ENCODE peak calls at places on chromosomes 16 and 17, in ten cellular contexts. One of them, this sample, is unnamed.

GRCh38 chr16:61926766-61927165 is 109.5 kb downstream of the CDH8 start:
- DNase-seq in fibroblast of pulmonary artery: peak; percentile 1
- DNase-seq in spleen: no peak
- DNase-seq in transverse colon: no peak
- DNase-seq in brain microvascular endothelial cell: peak; percentile 65
- DNase-seq in IMR-90: no peak
- DNase-seq in heart right ventricle: no peak
- DNase-seq in cardiac muscle cell: no peak
- DNase-seq in MM.1S: no peak
- DNase-seq in thoracic aorta: no peak
- DNase-seq in this sample: no peak

GRCh38 chr17:43791589-43791988 is 11.4 kb downstream of the CFAP97D1 start:
- DNase-seq in fibroblast of pulmonary artery: peak; percentile 58
- DNase-seq in spleen: no peak
- DNase-seq in transverse colon: no peak
- DNase-seq in brain microvascular endothelial cell: peak; percentile 31
- DNase-seq in IMR-90: peak; percentile 49
- DNase-seq in heart right ventricle: no peak
- DNase-seq in cardiac muscle cell: peak; percentile 56
- DNase-seq in MM.1S: no peak
- DNase-seq in thoracic aorta: no peak
- DNase-seq in this sample: no peak

GRCh38 chr17:76867578-76868175 is 527 bp upstream of the MGAT5B start:
- DNase-seq in fibroblast of pulmonary artery: peak; percentile 53
- DNase-seq in spleen: no peak
- DNase-seq in transverse colon: no peak
- DNase-seq in brain microvascular endothelial cell: peak; percentile 49
- DNase-seq in IMR-90: peak; percentile 60
- DNase-seq in heart right ventricle: no peak
- DNase-seq in cardiac muscle cell: no peak
- DNase-seq in MM.1S: no peak
- DNase-seq in thoracic aorta: no peak
- DNase-seq in this sample: no peak

GRCh38 chr17:83064732-83065659 is 14.4 kb upstream of the METRNL start:
- DNase-seq in fibroblast of pulmonary artery: no peak
- DNase-seq in spleen: peak; percentile 68
- DNase-seq in transverse colon: peak; percentile 76
- DNase-seq in brain microvascular endothelial cell: no peak
- DNase-seq in IMR-90: no peak
- DNase-seq in heart right ventricle: peak; percentile 10
- DNase-seq in cardiac muscle cell: no peak
- DNase-seq in MM.1S: no peak
- DNase-seq in thoracic aorta: no peak
- DNase-seq in this sample: no peak

GRCh38 chr16:9868606-9869149 is 313.6 kb downstream of the GRIN2A start:
- DNase-seq in fibroblast of pulmonary artery: no peak
- DNase-seq in spleen: no peak
- DNase-seq in transverse colon: no peak
- DNase-seq in brain microvascular endothelial cell: no peak
- DNase-seq in IMR-90: no peak
- DNase-seq in heart right ventricle: no peak
- DNase-seq in cardiac muscle cell: no peak
- DNase-seq in MM.1S: no peak
- DNase-seq in thoracic aorta: no peak
- DNase-seq in this sample: no peak

GRCh38 chr16:4521971-4522623 is 16.5 kb downstream of the CDIP1 start:
- DNase-seq in fibroblast of pulmonary artery: peak; percentile 17
- DNase-seq in spleen: peak; percentile 56
- DNase-seq in transverse colon: no peak
- DNase-seq in brain microvascular endothelial cell: no peak
- DNase-seq in IMR-90: no peak
- DNase-seq in heart right ventricle: peak; percentile 46
- DNase-seq in cardiac muscle cell: no peak
- DNase-seq in MM.1S: no peak
- DNase-seq in thoracic aorta: no peak
- DNase-seq in this sample: no peak

GRCh38 chr17:82964851-82965341 is 114.5 kb upstream of the METRNL start:
- DNase-seq in fibroblast of pulmonary artery: no peak
- DNase-seq in spleen: peak; percentile 62
- DNase-seq in transverse colon: no peak
- DNase-seq in brain microvascular endothelial cell: no peak
- DNase-seq in IMR-90: no peak
- DNase-seq in heart right ventricle: no peak
- DNase-seq in cardiac muscle cell: no peak
- DNase-seq in MM.1S: no peak
- DNase-seq in thoracic aorta: no peak
- DNase-seq in this sample: no peak

GRCh38 chr17:28482551-28483199 is 9.2 kb downstream of the SLC13A2 start:
- DNase-seq in fibroblast of pulmonary artery: no peak
- DNase-seq in spleen: no peak
- DNase-seq in transverse colon: peak; percentile 87
- DNase-seq in brain microvascular endothelial cell: no peak
- DNase-seq in IMR-90: no peak
- DNase-seq in heart right ventricle: no peak
- DNase-seq in cardiac muscle cell: no peak
- DNase-seq in MM.1S: no peak
- DNase-seq in thoracic aorta: no peak
- DNase-seq in this sample: no peak

GRCh38 chr17:80964231-80964856 is 27.3 kb upstream of the CHMP6 start:
- DNase-seq in fibroblast of pulmonary artery: no peak
- DNase-seq in spleen: peak; percentile 60
- DNase-seq in transverse colon: no peak
- DNase-seq in brain microvascular endothelial cell: no peak
- DNase-seq in IMR-90: no peak
- DNase-seq in heart right ventricle: no peak
- DNase-seq in cardiac muscle cell: no peak
- DNase-seq in MM.1S: no peak
- DNase-seq in thoracic aorta: no peak
- DNase-seq in this sample: no peak

GRCh38 chr16:85553436-85554113 is 59.5 kb upstream of the GSE1 start:
- DNase-seq in fibroblast of pulmonary artery: peak; percentile 54
- DNase-seq in spleen: peak; percentile 93
- DNase-seq in transverse colon: peak; percentile 70
- DNase-seq in brain microvascular endothelial cell: no peak
- DNase-seq in IMR-90: peak; percentile 34
- DNase-seq in heart right ventricle: peak; percentile 83
- DNase-seq in cardiac muscle cell: peak; percentile 92
- DNase-seq in MM.1S: peak; percentile 48
- DNase-seq in thoracic aorta: no peak
- DNase-seq in this sample: no peak

GRCh38 chr17:51059781-51060180 is 60.9 kb downstream of the SPAG9 start:
- DNase-seq in fibroblast of pulmonary artery: peak; percentile 53
- DNase-seq in spleen: no peak
- DNase-seq in transverse colon: no peak
- DNase-seq in brain microvascular endothelial cell: peak; percentile 14
- DNase-seq in IMR-90: peak; percentile 70
- DNase-seq in heart right ventricle: no peak
- DNase-seq in cardiac muscle cell: no peak
- DNase-seq in MM.1S: no peak
- DNase-seq in thoracic aorta: no peak
- DNase-seq in this sample: no peak

GRCh38 chr16:64964126-64964540 is 157.7 kb downstream of the CDH11 start:
- DNase-seq in fibroblast of pulmonary artery: peak; percentile 79
- DNase-seq in spleen: no peak
- DNase-seq in transverse colon: no peak
- DNase-seq in brain microvascular endothelial cell: peak; percentile 77
- DNase-seq in IMR-90: peak; percentile 86
- DNase-seq in heart right ventricle: no peak
- DNase-seq in cardiac muscle cell: no peak
- DNase-seq in MM.1S: no peak
- DNase-seq in thoracic aorta: no peak
- DNase-seq in this sample: no peak

GRCh38 chr16:27326738-27327585 is 13.2 kb downstream of the IL4R start:
- DNase-seq in fibroblast of pulmonary artery: peak; percentile 96
- DNase-seq in spleen: peak; percentile 89
- DNase-seq in transverse colon: peak; percentile 77
- DNase-seq in brain microvascular endothelial cell: peak; percentile 93
- DNase-seq in IMR-90: peak; percentile 97
- DNase-seq in heart right ventricle: peak; percentile 63
- DNase-seq in cardiac muscle cell: peak; percentile 84
- DNase-seq in MM.1S: no peak
- DNase-seq in thoracic aorta: peak; percentile 79
- DNase-seq in this sample: peak; percentile 56

GRCh38 chr17:50608700-50609375 is 25.8 kb upstream of the ABCC3 start:
- DNase-seq in fibroblast of pulmonary artery: no peak
- DNase-seq in spleen: no peak
- DNase-seq in transverse colon: no peak
- DNase-seq in brain microvascular endothelial cell: no peak
- DNase-seq in IMR-90: no peak
- DNase-seq in heart right ventricle: no peak
- DNase-seq in cardiac muscle cell: no peak
- DNase-seq in MM.1S: no peak
- DNase-seq in thoracic aorta: no peak
- DNase-seq in this sample: no peak

GRCh38 chr16:23516366-23517137 is 6.3 kb upstream of the GGA2 start:
- DNase-seq in fibroblast of pulmonary artery: no peak
- DNase-seq in spleen: peak; percentile 86
- DNase-seq in transverse colon: no peak
- DNase-seq in brain microvascular endothelial cell: no peak
- DNase-seq in IMR-90: no peak
- DNase-seq in heart right ventricle: no peak
- DNase-seq in cardiac muscle cell: no peak
- DNase-seq in MM.1S: no peak
- DNase-seq in thoracic aorta: no peak
- DNase-seq in this sample: no peak

GRCh38 chr16:67967956-67968439 is 439 bp downstream of the SLC12A4 start:
- DNase-seq in fibroblast of pulmonary artery: peak; percentile 32
- DNase-seq in spleen: no peak
- DNase-seq in transverse colon: peak; percentile 44
- DNase-seq in brain microvascular endothelial cell: no peak
- DNase-seq in IMR-90: peak; percentile 25
- DNase-seq in heart right ventricle: peak; percentile 68
- DNase-seq in cardiac muscle cell: no peak
- DNase-seq in MM.1S: peak; percentile 41
- DNase-seq in thoracic aorta: no peak
- DNase-seq in this sample: peak; percentile 26

GRCh38 chr16:23182675-23183485 is at the start of gene SCNN1G:
- DNase-seq in fibroblast of pulmonary artery: no peak
- DNase-seq in spleen: peak; percentile 75
- DNase-seq in transverse colon: peak; percentile 45
- DNase-seq in brain microvascular endothelial cell: no peak
- DNase-seq in IMR-90: no peak
- DNase-seq in heart right ventricle: peak; percentile 27
- DNase-seq in cardiac muscle cell: peak; percentile 39
- DNase-seq in MM.1S: peak; percentile 27
- DNase-seq in thoracic aorta: no peak
- DNase-seq in this sample: no peak

GRCh38 chr17:29807520-29808361 is 122.3 kb downstream of the SSH2 start:
- DNase-seq in fibroblast of pulmonary artery: peak; percentile 81
- DNase-seq in spleen: peak; percentile 82
- DNase-seq in transverse colon: peak; percentile 74
- DNase-seq in brain microvascular endothelial cell: peak; percentile 72
- DNase-seq in IMR-90: peak; percentile 74
- DNase-seq in heart right ventricle: no peak
- DNase-seq in cardiac muscle cell: peak; percentile 75
- DNase-seq in MM.1S: peak; percentile 60
- DNase-seq in thoracic aorta: no peak
- DNase-seq in this sample: peak; percentile 58

GRCh38 chr17:1752425-1752941 is 9.4 kb upstream of the SERPINF1 start:
- DNase-seq in fibroblast of pulmonary artery: no peak
- DNase-seq in spleen: peak; percentile 83
- DNase-seq in transverse colon: peak; percentile 66
- DNase-seq in brain microvascular endothelial cell: no peak
- DNase-seq in IMR-90: no peak
- DNase-seq in heart right ventricle: no peak
- DNase-seq in cardiac muscle cell: no peak
- DNase-seq in MM.1S: no peak
- DNase-seq in thoracic aorta: no peak
- DNase-seq in this sample: no peak

GRCh38 chr17:78289802-78290363 is 58.5 kb downstream of the TMEM235 start:
- DNase-seq in fibroblast of pulmonary artery: peak; percentile 96
- DNase-seq in spleen: peak; percentile 91
- DNase-seq in transverse colon: peak; percentile 84
- DNase-seq in brain microvascular endothelial cell: peak; percentile 86
- DNase-seq in IMR-90: peak; percentile 92
- DNase-seq in heart right ventricle: peak; percentile 71
- DNase-seq in cardiac muscle cell: peak; percentile 87
- DNase-seq in MM.1S: peak; percentile 87
- DNase-seq in thoracic aorta: peak; percentile 37
- DNase-seq in this sample: peak; percentile 77
- TF ChIP-seq CTCF in fibroblast of pulmonary artery: peak; percentile 91
- TF ChIP-seq CTCF in spleen: peak; percentile 92
- TF ChIP-seq CTCF in transverse colon: peak; percentile 64
- TF ChIP-seq CTCF in brain microvascular endothelial cell: peak; percentile 91
- TF ChIP-seq CTCF in IMR-90: peak; percentile 83
- TF ChIP-seq CTCF in heart right ventricle: peak; percentile 77
- TF ChIP-seq CTCF in cardiac muscle cell: peak; percentile 84
- TF ChIP-seq CTCF in MM.1S: peak; percentile 80
- TF ChIP-seq CTCF in thoracic aorta: peak; percentile 73
- TF ChIP-seq CTCF in this sample: peak; percentile 68

DNA sequence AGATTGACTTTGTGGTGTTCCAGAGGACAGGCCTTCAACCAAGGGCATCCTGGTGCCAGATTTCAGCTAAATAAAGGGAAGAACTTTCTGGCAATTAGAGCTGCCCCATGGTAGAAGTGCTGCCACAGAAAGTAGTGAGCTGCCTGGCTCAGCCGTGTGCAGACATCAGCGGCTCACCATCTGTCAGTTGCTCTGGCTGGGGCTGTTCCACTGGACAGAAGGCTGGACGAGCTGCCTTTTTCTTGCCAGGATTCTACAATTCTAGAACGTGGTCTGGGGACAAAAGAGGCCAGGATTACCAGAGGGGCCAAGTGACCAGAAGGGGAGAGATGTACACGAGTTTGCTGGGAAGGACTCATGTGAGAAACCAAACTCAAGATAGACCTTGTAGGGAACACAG is 107.0 kb upstream of the RPL38 start:
- DNase-seq in fibroblast of pulmonary artery: no peak
- DNase-seq in spleen: no peak
- DNase-seq in transverse colon: no peak
- DNase-seq in brain microvascular endothelial cell: no peak
- DNase-seq in IMR-90: no peak
- DNase-seq in heart right ventricle: no peak
- DNase-seq in cardiac muscle cell: no peak
- DNase-seq in MM.1S: no peak
- DNase-seq in thoracic aorta: no peak
- DNase-seq in this sample: no peak
- H3K4me3 ChIP-seq in fibroblast of pulmonary artery: no peak overlapping the region
- H3K4me3 ChIP-seq in spleen: no peak overlapping the region
- H3K4me3 ChIP-seq in transverse colon: no peak overlapping the region
- H3K4me3 ChIP-seq in brain microvascular endothelial cell: no peak overlapping the region
- H3K4me3 ChIP-seq in IMR-90: no peak overlapping the region
- H3K4me3 ChIP-seq in heart right ventricle: no peak overlapping the region
- H3K4me3 ChIP-seq in cardiac muscle cell: no peak overlapping the region
- H3K4me3 ChIP-seq in MM.1S: no peak overlapping the region
- H3K4me3 ChIP-seq in thoracic aorta: no peak overlapping the region
- H3K4me3 ChIP-seq in this sample: no peak overlapping the region

GRCh38 chr17:38604479-38605229 is 1.1 kb downstream of the SRCIN1 start:
- DNase-seq in fibroblast of pulmonary artery: no peak
- DNase-seq in spleen: no peak
- DNase-seq in transverse colon: no peak
- DNase-seq in brain microvascular endothelial cell: no peak
- DNase-seq in IMR-90: no peak
- DNase-seq in heart right ventricle: no peak
- DNase-seq in cardiac muscle cell: peak; percentile 58
- DNase-seq in MM.1S: peak; percentile 7
- DNase-seq in thoracic aorta: no peak
- DNase-seq in this sample: no peak
- TF ChIP-seq CTCF in fibroblast of pulmonary artery: no peak
- TF ChIP-seq CTCF in spleen: no peak
- TF ChIP-seq CTCF in transverse colon: no peak
- TF ChIP-seq CTCF in brain microvascular endothelial cell: peak; percentile 4
- TF ChIP-seq CTCF in IMR-90: no peak
- TF ChIP-seq CTCF in heart right ventricle: no peak
- TF ChIP-seq CTCF in cardiac muscle cell: no peak
- TF ChIP-seq CTCF in MM.1S: no peak
- TF ChIP-seq CTCF in thoracic aorta: no peak
- TF ChIP-seq CTCF in this sample: no peak

GRCh38 chr17:8859804-8860430 is 7.6 kb downstream of the PIK3R6 start:
- DNase-seq in fibroblast of pulmonary artery: no peak
- DNase-seq in spleen: no peak
- DNase-seq in transverse colon: no peak
- DNase-seq in brain microvascular endothelial cell: no peak
- DNase-seq in IMR-90: no peak
- DNase-seq in heart right ventricle: no peak
- DNase-seq in cardiac muscle cell: no peak
- DNase-seq in MM.1S: no peak
- DNase-seq in thoracic aorta: no peak
- DNase-seq in this sample: no peak
- H3K4me3 ChIP-seq in fibroblast of pulmonary artery: no peak overlapping the region
- H3K4me3 ChIP-seq in spleen: no peak overlapping the region
- H3K4me3 ChIP-seq in transverse colon: no peak overlapping the region
- H3K4me3 ChIP-seq in brain microvascular endothelial cell: no peak overlapping the region
- H3K4me3 ChIP-seq in IMR-90: no peak overlapping the region
- H3K4me3 ChIP-seq in heart right ventricle: no peak overlapping the region
- H3K4me3 ChIP-seq in cardiac muscle cell: no peak overlapping the region
- H3K4me3 ChIP-seq in MM.1S: no peak overlapping the region
- H3K4me3 ChIP-seq in thoracic aorta: no peak overlapping the region
- H3K4me3 ChIP-seq in this sample: no peak overlapping the region